ENCODE peak calls at places on chromosomes 3 and 15, in seven cellular contexts. G is H1, I is GM12892, M is GM12878, V is HepG2, P is SK-N-SH, Z is K562. Y is an unnamed sample.
A peak's percentile ranks its signal among the peaks of the same experiment; 100 is the strongest.

GRCh38 chr3:125212096-125212508 is 446 bp downstream of the SLC12A8 start:
- DNase-seq in G (peak; percentile 79), I (no peak), M (no peak), V (no peak), P (peak; percentile 62), Z (no peak), Y (peak; percentile 37)

GRCh38 chr15:68480296-68480695 is 48.3 kb upstream of the ITGA11 start:
- DNase-seq in G (no peak), I (no peak), M (no peak), V (no peak), P (no peak), Z (no peak), Y (no peak)

GRCh38 chr3:66413151-66413751 is 87.6 kb downstream of the LRIG1 start:
- DNase-seq in G (no peak), I (no peak), M (no peak), V (no peak), P (no peak), Z (no peak), Y (no peak)

GRCh38 chr3:104461431-104461830 is 905.3 kb upstream of the ALCAM start:
- DNase-seq in G (no peak), I (no peak), M (no peak), V (no peak), P (no peak), Z (no peak), Y (no peak)

GRCh38 chr3:135456182-135456790 is 509.2 kb upstream of the PPP2R3A start:
- DNase-seq in G (peak; percentile 63), I (no peak), M (no peak), V (no peak), P (peak; percentile 36), Z (no peak), Y (no peak)

GRCh38 chr3:30625541-30626438 is 19.4 kb downstream of the TGFBR2 start:
- DNase-seq in G (no peak), I (no peak), M (no peak), V (peak; percentile 98), P (no peak), Z (no peak), Y (no peak)

GRCh38 chr3:196238612-196239190 is 22.4 kb downstream of the SLC51A start:
- DNase-seq in G (no peak), I (no peak), M (no peak), V (no peak), P (no peak), Z (no peak), Y (no peak)

GRCh38 chr3:126422121-126422520 is 27.4 kb downstream of the CFAP100 start:
- DNase-seq in G (peak; percentile 43), I (no peak), M (no peak), V (no peak), P (no peak), Z (no peak), Y (no peak)

GRCh38 chr15:42082141-42082540 is 12.2 kb downstream of the PLA2G4D start:
- DNase-seq in G (no peak), I (no peak), M (no peak), V (no peak), P (no peak), Z (no peak), Y (no peak)

GRCh38 chr3:56758539-56758981 is 43.2 kb downstream of the ARHGEF3 start:
- DNase-seq in G (no peak), I (no peak), M (peak; percentile 87), V (peak; percentile 86), P (peak; percentile 30), Z (no peak), Y (peak; percentile 42)

GRCh38 chr3:36969540-36970432 is 23.1 kb downstream of the EPM2AIP1 start:
- DNase-seq in G (no peak), I (peak; percentile 43), M (peak; percentile 80), V (peak; percentile 73), P (peak; percentile 88), Z (peak; percentile 99), Y (peak; percentile 55)

GRCh38 chr3:103589770-103590169 is 1155.0 kb downstream of the ZPLD1 start:
- DNase-seq in G (no peak), I (no peak), M (no peak), V (no peak), P (no peak), Z (no peak), Y (no peak)

GRCh38 chr3:12440927-12441326 is 43.4 kb upstream of the TSEN2 start:
- DNase-seq in G (no peak), I (no peak), M (no peak), V (no peak), P (peak; percentile 80), Z (no peak), Y (no peak)

GRCh38 chr3:188776447-188776846 is 395.3 kb upstream of the TPRG1 start:
- DNase-seq in G (no peak), I (no peak), M (no peak), V (no peak), P (no peak), Z (no peak), Y (no peak)

GRCh38 chr3:4986175-4986610 is 7.0 kb downstream of the BHLHE40 start:
- DNase-seq in G (no peak), I (no peak), M (no peak), V (no peak), P (no peak), Z (no peak), Y (no peak)

GRCh38 chr3:15387171-15387581 is 40.2 kb downstream of the METTL6 start:
- DNase-seq in G (no peak), I (no peak), M (no peak), V (no peak), P (no peak), Z (no peak), Y (no peak)

GRCh38 chr15:95973566-95974256 is 356.8 kb upstream of the NR2F2 start:
- DNase-seq in G (no peak), I (peak; percentile 2), M (peak; percentile 74), V (no peak), P (no peak), Z (no peak), Y (no peak)

GRCh38 chr3:48472923-48473616 is 26.5 kb downstream of the ATRIP start:
- DNase-seq in G (peak; percentile 94), I (peak; percentile 88), M (peak; percentile 96), V (peak; percentile 96), P (peak; percentile 82), Z (peak; percentile 93), Y (peak; percentile 88)

GRCh38 chr3:116607205-116607604 is 102.4 kb upstream of the TUSC7 start:
- DNase-seq in G (no peak), I (no peak), M (no peak), V (no peak), P (no peak), Z (no peak), Y (no peak)

DNA sequence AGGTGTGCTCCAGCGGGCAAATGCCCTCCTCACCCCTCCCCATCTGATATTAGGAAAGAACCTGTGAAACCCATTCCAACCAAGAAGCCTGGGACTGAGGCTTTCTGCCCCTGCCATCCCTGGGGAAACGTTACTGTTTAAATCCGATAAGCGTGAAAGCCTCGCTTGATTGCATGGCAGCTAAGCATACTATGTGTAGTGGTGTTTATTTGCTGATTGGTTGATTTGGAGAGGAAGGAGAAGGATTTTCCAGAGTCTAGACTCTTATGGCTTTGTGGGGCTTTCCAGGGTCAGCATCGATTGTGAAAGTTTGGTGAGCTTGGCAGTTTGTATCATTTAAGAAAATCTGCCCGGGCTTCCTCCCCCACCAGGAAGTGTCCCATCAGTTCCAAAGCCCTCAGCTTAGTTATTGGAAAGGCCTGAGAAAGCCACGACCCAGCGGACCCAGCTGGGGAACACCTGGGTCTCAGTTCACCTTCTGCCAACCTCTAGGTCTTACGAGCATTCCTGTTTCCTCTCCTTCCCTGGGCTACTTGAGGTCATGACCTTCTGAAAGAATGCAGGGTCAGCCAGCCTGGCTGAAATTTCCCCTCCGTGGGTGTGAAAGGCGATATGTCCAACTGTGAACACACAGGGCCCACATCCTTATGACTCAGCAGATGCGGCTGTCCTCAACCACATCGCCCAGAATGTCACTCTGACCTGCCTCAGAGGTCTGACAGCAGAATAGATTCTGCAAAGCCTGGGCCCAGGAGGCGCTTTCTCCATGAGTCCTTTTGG is 62.8 kb upstream of the HERC1 start:
- DNase-seq in G (no peak), I (peak; percentile 70), M (peak; percentile 90), V (peak; percentile 32), P (no peak), Z (peak; percentile 98), Y (peak; percentile 64)
- TF ChIP-seq POLR2AphosphoS5 in G (no peak), I (no peak), M (no peak), V (no peak), P (no peak), Z (peak; percentile 53), Y (no peak)

GRCh38 chr3:194871864-194872668 is 186.4 kb downstream of the FAM43A start:
- DNase-seq in G (no peak), I (no peak), M (no peak), V (no peak), P (peak; percentile 47), Z (no peak), Y (no peak)
- TF ChIP-seq TAF1 in G (no peak), I (no peak), M (no peak), V (no peak), P (no peak), Z (no peak), Y (no peak)

GRCh38 chr15:94002026-94002425 is 229.3 kb upstream of the MCTP2 start:
- DNase-seq in G (no peak), I (no peak), M (no peak), V (no peak), P (no peak), Z (no peak), Y (no peak)
- TF ChIP-seq POLR2AphosphoS5 in G (no peak), I (no peak), M (no peak), V (no peak), P (no peak), Z (no peak), Y (no peak)

GRCh38 chr3:52892290-52892624 is 5.1 kb downstream of the STIMATE start:
- DNase-seq in G (no peak), I (no peak), M (no peak), V (no peak), P (peak; percentile 48), Z (no peak), Y (no peak)

GRCh38 chr3:52891164-52891563 is 6.2 kb downstream of the STIMATE start:
- DNase-seq in G (no peak), I (no peak), M (no peak), V (no peak), P (no peak), Z (no peak), Y (no peak)

GRCh38 chr3:52891615-52892081 is 5.7 kb downstream of the STIMATE start:
- DNase-seq in G (no peak), I (no peak), M (no peak), V (peak; percentile 66), P (no peak), Z (no peak), Y (no peak)

GRCh38 chr3:52893723-52894122 is 3.6 kb downstream of the STIMATE start:
- DNase-seq in G (no peak), I (no peak), M (no peak), V (peak; percentile 82), P (no peak), Z (no peak), Y (no peak)

DNA sequence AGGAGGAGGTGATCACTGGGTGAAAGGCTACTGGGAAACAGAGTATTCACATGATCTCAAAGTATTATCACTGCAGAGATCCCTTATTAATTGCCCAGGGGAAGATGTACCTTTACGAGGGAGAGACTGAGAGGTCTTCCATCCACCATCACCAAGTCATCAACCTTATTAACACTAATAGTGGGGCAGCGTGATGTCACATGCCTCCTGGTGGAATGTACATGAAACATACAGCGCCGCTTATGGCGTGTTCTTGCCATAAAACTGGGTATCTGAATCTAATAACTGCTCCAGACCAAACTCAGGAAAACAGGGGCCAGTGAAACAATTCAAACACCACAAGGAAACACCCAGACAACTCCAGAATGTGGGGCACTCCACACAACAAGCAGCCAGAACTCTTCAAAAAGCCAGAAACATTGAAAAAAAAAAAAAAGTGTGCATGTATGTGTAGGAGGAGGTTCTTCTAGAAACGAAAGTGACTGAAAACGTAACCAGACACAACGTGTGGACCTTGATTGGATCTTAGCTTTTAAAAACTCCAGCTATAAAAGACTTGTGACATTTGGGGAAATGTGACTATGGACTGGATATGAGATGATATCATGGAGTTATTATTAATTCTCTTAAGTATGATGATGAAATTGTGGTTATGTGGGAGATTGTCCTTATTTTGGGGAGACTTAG is 4.6 kb downstream of the STIMATE start:
- DNase-seq in G (no peak), I (no peak), M (peak; percentile 41), V (no peak), P (no peak), Z (no peak), Y (no peak)
- TF ChIP-seq TAF1 in G (no peak), I (no peak), M (no peak), V (no peak), P (no peak), Z (no peak), Y (no peak)

Y was measured in GM12891.